ENCODE peak calls at places on chromosomes 6 and 20, in seven cellular contexts. P is upper lobe of right lung; N is CD4-positive, alpha-beta T cell; A is pancreas; B is left ventricle myocardium inferior; G is uterus; V is NT2/D1. C is an unnamed sample.

GRCh38 chr20:4012631-4013030 is 2.7 kb downstream of the RNF24 start:
- DNase-seq in P (no peak), N (no peak), A (no peak), B (no peak), G (no peak), V (no peak), C (no peak)

GRCh38 chr6:127457444-127458064 is 1.6 kb downstream of the KIAA0408 start:
- DNase-seq in P (no peak), N (no peak), A (no peak), B (no peak), G (no peak), V (no peak), C (no peak)

GRCh38 chr6:15897063-15897934 is 231.6 kb upstream of the MYLIP start:
- DNase-seq in P (no peak), N (no peak), A (no peak), B (peak; percentile 19), G (peak; percentile 39), V (no peak), C (no peak)

GRCh38 chr6:18551228-18551627 is 164.1 kb downstream of the RNF144B start:
- DNase-seq in P (no peak), N (no peak), A (no peak), B (no peak), G (no peak), V (no peak), C (no peak)

GRCh38 chr6:140932909-140933308 is 1199.8 kb upstream of the GJE1 start:
- DNase-seq in P (no peak), N (no peak), A (no peak), B (no peak), G (no peak), V (no peak), C (no peak)

GRCh38 chr20:44633872-44634600 is 17.5 kb downstream of the ADA start:
- DNase-seq in P (no peak), N (no peak), A (no peak), B (no peak), G (no peak), V (no peak), C (no peak)

GRCh38 chr6:10437891-10438290 is 23.0 kb upstream of the TFAP2A start:
- DNase-seq in P (no peak), N (no peak), A (no peak), B (no peak), G (no peak), V (no peak), C (no peak)

GRCh38 chr20:11403711-11404110 is 514.0 kb upstream of the BTBD3 start:
- DNase-seq in P (no peak), N (no peak), A (no peak), B (no peak), G (peak; percentile 61), V (no peak), C (no peak)

GRCh38 chr20:61980647-61981583 is 84.8 kb downstream of the TAF4 start:
- DNase-seq in P (no peak), N (no peak), A (peak; percentile 79), B (peak; percentile 46), G (no peak), V (no peak), C (no peak)

GRCh38 chr20:63215101-63216040 is 560 bp downstream of the YTHDF1 start:
- DNase-seq in P (no peak), N (no peak), A (peak; percentile 82), B (no peak), G (no peak), V (no peak), C (peak; percentile 45)

GRCh38 chr6:139173172-139173571 is 38.3 kb downstream of the HECA start:
- DNase-seq in P (no peak), N (no peak), A (no peak), B (no peak), G (no peak), V (no peak), C (no peak)

GRCh38 chr6:90186637-90187361 is 109.8 kb downstream of the BACH2 start:
- DNase-seq in P (no peak), N (no peak), A (no peak), B (no peak), G (no peak), V (no peak), C (no peak)

GRCh38 chr20:47843886-47844567 is 58.7 kb upstream of the SULF2 start:
- DNase-seq in P (no peak), N (no peak), A (no peak), B (no peak), G (no peak), V (peak; percentile 47), C (no peak)

GRCh38 chr6:151327079-151327478 is 64.3 kb downstream of the ZBTB2 start:
- DNase-seq in P (no peak), N (no peak), A (no peak), B (no peak), G (no peak), V (no peak), C (no peak)

GRCh38 chr6:33299237-33299944 is 649 bp upstream of the RGL2 start:
- DNase-seq in P (peak; percentile 95), N (peak; percentile 94), A (peak; percentile 95), B (peak; percentile 93), G (peak; percentile 93), V (no peak), C (peak; percentile 94)

GRCh38 chr6:69627625-69628024 is 169.2 kb downstream of the LMBRD1 start:
- DNase-seq in P (no peak), N (no peak), A (no peak), B (no peak), G (no peak), V (no peak), C (no peak)

GRCh38 chr6:53483423-53484353 is 61.2 kb downstream of the GCLC start:
- DNase-seq in P (no peak), N (no peak), A (no peak), B (peak; percentile 70), G (no peak), V (no peak), C (peak; percentile 33)

GRCh38 chr6:19454999-19455392 is 382.2 kb upstream of the ID4 start:
- DNase-seq in P (no peak), N (no peak), A (no peak), B (no peak), G (no peak), V (no peak), C (no peak)

GRCh38 chr6:52293067-52293466 is 8.5 kb upstream of the MCM3 start:
- DNase-seq in P (no peak), N (no peak), A (no peak), B (no peak), G (no peak), V (no peak), C (no peak)

GRCh38 chr6:122014961-122015360 is 384.5 kb upstream of the HSF2 start:
- DNase-seq in P (no peak), N (no peak), A (no peak), B (no peak), G (no peak), V (no peak), C (no peak)

GRCh38 chr6:47787620-47788497 is 6.0 kb downstream of the OPN5 start:
- DNase-seq in P (peak; percentile 79), N (peak; percentile 13), A (peak; percentile 86), B (peak; percentile 25), G (peak; percentile 20), V (peak; percentile 27), C (peak; percentile 49)

GRCh38 chr20:36658300-36658699 is 12.3 kb upstream of the SLA2 start:
- DNase-seq in P (no peak), N (no peak), A (no peak), B (no peak), G (no peak), V (no peak), C (no peak)

GRCh38 chr6:164579035-164579434 is 730.4 kb downstream of the C6orf118 start:
- DNase-seq in P (no peak), N (no peak), A (no peak), B (no peak), G (no peak), V (no peak), C (no peak)

GRCh38 chr6:164581563-164581962 is 727.8 kb downstream of the C6orf118 start:
- DNase-seq in P (no peak), N (no peak), A (no peak), B (no peak), G (no peak), V (no peak), C (no peak)

GRCh38 chr6:164578616-164579015 is 730.8 kb downstream of the C6orf118 start:
- DNase-seq in P (no peak), N (no peak), A (no peak), B (no peak), G (no peak), V (no peak), C (no peak)
- H3K9me3 ChIP-seq in P (no peaks in the 10 kb centered on the region), N (peaks cover 6% of the 10 kb centered on the region), A (no peaks in the 10 kb centered on the region), B (peaks cover 22% of the 10 kb centered on the region), G (no peaks in the 10 kb centered on the region), V (peaks cover 21% of the 10 kb centered on the region), C (no peaks in the 10 kb centered on the region)

DNA sequence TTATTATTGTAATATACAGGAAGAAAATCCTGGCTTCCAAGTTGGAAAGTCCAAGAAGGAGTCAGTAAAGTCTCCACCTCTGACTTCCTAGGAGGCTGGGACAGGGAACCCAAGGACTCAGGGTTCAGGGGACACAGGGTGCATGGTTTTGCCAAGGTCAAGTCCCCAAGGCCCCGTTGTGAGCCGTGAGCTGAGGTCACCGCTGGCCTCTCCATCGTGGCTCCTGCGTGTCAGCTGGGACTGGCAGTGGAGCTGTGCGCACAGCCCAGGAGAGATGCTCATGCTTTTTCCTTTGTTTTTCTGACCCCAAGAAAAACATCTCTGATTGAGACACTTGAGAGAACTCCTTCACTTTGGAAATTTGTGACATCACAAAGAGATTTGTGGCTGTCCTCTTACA is 230.8 kb downstream of the FNDC1 start:
- DNase-seq in P (no peak), N (no peak), A (no peak), B (no peak), G (no peak), V (no peak), C (no peak)
- H3K9me3 ChIP-seq in P (no peaks in the 10 kb centered on the region), N (no peaks in the 10 kb centered on the region), A (no peaks in the 10 kb centered on the region), B (no peaks in the 10 kb centered on the region), G (no peaks in the 10 kb centered on the region), V (no peaks in the 10 kb centered on the region), C (no peaks in the 10 kb centered on the region)

DNA sequence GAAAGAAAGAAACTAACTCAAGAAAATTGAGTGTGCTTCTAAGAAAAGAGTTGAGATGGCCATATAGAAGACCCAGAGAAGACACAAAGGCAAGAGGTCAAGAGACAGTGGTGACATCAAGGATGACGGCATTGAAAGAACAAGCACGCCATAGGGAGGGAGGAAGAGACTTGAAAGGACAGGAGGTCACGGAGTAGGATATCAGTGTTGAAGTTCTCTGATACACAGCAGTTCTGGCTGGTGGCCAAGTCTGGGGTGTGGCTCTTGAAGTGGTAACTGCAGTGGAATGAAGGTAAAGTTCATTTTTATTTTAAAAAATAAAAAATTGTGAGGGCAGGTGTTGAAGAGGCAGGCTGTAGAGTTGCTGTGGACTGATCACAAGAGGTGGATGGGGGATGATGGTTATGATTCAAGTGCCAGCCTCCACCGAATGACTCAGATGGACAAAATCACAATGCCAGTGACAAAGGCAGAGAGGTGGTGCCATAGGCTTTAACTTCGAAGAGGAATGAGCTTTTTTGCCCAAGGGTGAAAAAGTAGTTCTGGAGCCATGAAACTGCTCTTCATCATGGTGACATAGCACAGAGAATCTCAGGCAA is 53.2 kb upstream of the BMP2 start:
- DNase-seq in P (no peak), N (no peak), A (no peak), B (no peak), G (no peak), V (no peak), C (peak; percentile 93)
- H3K9me3 ChIP-seq in P (no peaks in the 10 kb centered on the region), N (no peaks in the 10 kb centered on the region), A (no peaks in the 10 kb centered on the region), B (no peaks in the 10 kb centered on the region), G (no peaks in the 10 kb centered on the region), V (peaks cover 3% of the 10 kb centered on the region), C (no peaks in the 10 kb centered on the region)

DNA sequence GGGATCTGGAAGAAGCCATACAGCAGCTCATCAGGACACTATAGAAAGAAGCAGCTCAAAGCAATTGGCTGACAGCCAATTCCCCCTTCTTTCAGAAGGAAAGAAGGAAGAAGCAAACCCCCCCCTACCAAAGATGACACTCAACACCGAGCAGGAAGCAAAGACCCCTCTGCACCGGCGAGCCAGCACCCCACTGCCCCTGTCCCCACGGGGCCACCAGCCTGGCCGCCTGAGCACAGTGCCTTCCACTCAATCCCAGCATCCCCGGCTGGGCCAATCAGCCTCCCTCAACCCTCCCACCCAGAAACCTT is 1.2 kb downstream of the REM1 start:
- DNase-seq in P (no peak), N (no peak), A (no peak), B (no peak), G (no peak), V (no peak), C (no peak)
- H3K9me3 ChIP-seq in P (no peaks in the 10 kb centered on the region), N (no peaks in the 10 kb centered on the region), A (no peaks in the 10 kb centered on the region), B (no peaks in the 10 kb centered on the region), G (no peaks in the 10 kb centered on the region), V (peaks cover 6% of the 10 kb centered on the region), C (no peaks in the 10 kb centered on the region)